ENCODE peak calls at places on chromosomes 11 and 22, in nine cellular contexts. A is HFF-Myc, U is germinal center, P is body of pancreas, K is HEK293T, M is AG04450, E is WERI-Rb-1, H is hypothalamus, D is astrocyte of the hippocampus. O is an unnamed sample.
A peak's percentile ranks its signal among the peaks of the same experiment; 100 is the strongest.

GRCh38 chr11:27524155-27524554 is 17.6 kb upstream of the LIN7C start:
- DNase-seq in A (peak; percentile 33), U (no peak), P (no peak), K (no peak), M (no peak), E (peak; percentile 15), H (no peak), D (peak; percentile 56), O (peak; percentile 6)

GRCh38 chr11:123755344-123755743 is 1.0 kb upstream of the OR6X1 start:
- DNase-seq in A (no peak), U (no peak), P (no peak), K (no peak), M (no peak), E (no peak), H (no peak), D (no peak), O (no peak)

GRCh38 chr11:14422052-14422813 is 63.2 kb upstream of the RRAS2 start:
- DNase-seq in A (peak; percentile 96), U (no peak), P (peak; percentile 78), K (peak; percentile 27), M (peak; percentile 100), E (peak; percentile 76), H (peak; percentile 18), D (peak; percentile 99), O (peak; percentile 69)

GRCh38 chr11:64181506-64182411 is 4.2 kb upstream of the STIP1 start:
- DNase-seq in A (peak; percentile 86), U (no peak), P (peak; percentile 97), K (peak; percentile 79), M (peak; percentile 71), E (peak; percentile 94), H (peak; percentile 72), D (peak; percentile 96), O (peak; percentile 88)

GRCh38 chr11:116111546-116111945 is 607.3 kb upstream of the CADM1 start:
- DNase-seq in A (no peak), U (no peak), P (no peak), K (no peak), M (no peak), E (no peak), H (no peak), D (no peak), O (no peak)

GRCh38 chr22:27518583-27519437 is 282.7 kb downstream of the MN1 start:
- DNase-seq in A (no peak), U (no peak), P (no peak), K (no peak), M (no peak), E (no peak), H (no peak), D (peak; percentile 64), O (peak; percentile 76)

GRCh38 chr22:35616043-35616442 is 1.1 kb downstream of the MB start:
- DNase-seq in A (no peak), U (no peak), P (no peak), K (no peak), M (no peak), E (no peak), H (no peak), D (no peak), O (no peak)

GRCh38 chr22:33879796-33880195 is 40.5 kb downstream of the LARGE1 start:
- DNase-seq in A (no peak), U (no peak), P (no peak), K (no peak), M (no peak), E (no peak), H (no peak), D (no peak), O (no peak)

GRCh38 chr22:50180727-50181521 is 4.8 kb upstream of the TRABD start:
- DNase-seq in A (no peak), U (no peak), P (peak; percentile 16), K (no peak), M (no peak), E (no peak), H (no peak), D (no peak), O (no peak)

GRCh38 chr11:126686938-126687337 is 313.6 kb downstream of the KIRREL3 start:
- DNase-seq in A (no peak), U (no peak), P (no peak), K (no peak), M (no peak), E (no peak), H (no peak), D (no peak), O (no peak)

GRCh38 chr11:14454861-14455632 is 44.6 kb downstream of the COPB1 start:
- DNase-seq in A (no peak), U (peak; percentile 30), P (no peak), K (peak; percentile 19), M (no peak), E (no peak), H (no peak), D (peak; percentile 43), O (peak; percentile 39)

GRCh38 chr11:65102142-65103095 is 6.4 kb downstream of the VPS51 start:
- DNase-seq in A (no peak), U (no peak), P (peak; percentile 44), K (no peak), M (no peak), E (no peak), H (no peak), D (peak; percentile 74), O (no peak)

GRCh38 chr22:17845790-17846189 is 71.5 kb upstream of the BID start:
- DNase-seq in A (no peak), U (no peak), P (no peak), K (no peak), M (no peak), E (no peak), H (peak; percentile 57), D (no peak), O (peak; percentile 74)

GRCh38 chr11:117562111-117562510 is 234.5 kb downstream of the CEP164 start:
- DNase-seq in A (no peak), U (no peak), P (no peak), K (no peak), M (no peak), E (no peak), H (no peak), D (no peak), O (no peak)

GRCh38 chr11:78940500-78941225 is 366.0 kb upstream of the NARS2 start:
- DNase-seq in A (no peak), U (no peak), P (no peak), K (no peak), M (no peak), E (peak; percentile 83), H (no peak), D (no peak), O (no peak)

GRCh38 chr11:60795291-60795690 is 10.2 kb downstream of the MS4A10 start:
- DNase-seq in A (no peak), U (no peak), P (no peak), K (no peak), M (no peak), E (no peak), H (no peak), D (no peak), O (no peak)

GRCh38 chr11:82858556-82859091 is 41.6 kb downstream of the PRCP start:
- DNase-seq in A (peak; percentile 54), U (no peak), P (no peak), K (no peak), M (peak; percentile 23), E (no peak), H (no peak), D (peak; percentile 67), O (no peak)

GRCh38 chr11:33690290-33691050 is 10.2 kb downstream of the C11orf91 start:
- DNase-seq in A (peak; percentile 78), U (no peak), P (peak; percentile 50), K (no peak), M (peak; percentile 84), E (no peak), H (peak; percentile 26), D (peak; percentile 91), O (no peak)

GRCh38 chr11:120209750-120210650 is 832 bp upstream of the OAF start:
- DNase-seq in A (no peak), U (no peak), P (no peak), K (no peak), M (no peak), E (no peak), H (no peak), D (no peak), O (peak; percentile 53)

GRCh38 chr22:35645646-35646045 is 2.6 kb upstream of the APOL6 start:
- DNase-seq in A (no peak), U (no peak), P (no peak), K (no peak), M (no peak), E (no peak), H (no peak), D (no peak), O (no peak)

GRCh38 chr11:66412110-66412509 is 8.7 kb upstream of the NPAS4 start:
- DNase-seq in A (no peak), U (no peak), P (no peak), K (no peak), M (no peak), E (no peak), H (no peak), D (no peak), O (no peak)

GRCh38 chr11:1439341-1439740 is 47.2 kb downstream of the MOB2 start:
- DNase-seq in A (no peak), U (no peak), P (no peak), K (no peak), M (no peak), E (no peak), H (no peak), D (no peak), O (no peak)

GRCh38 chr11:18771266-18772035 is 20.1 kb downstream of the PTPN5 start:
- DNase-seq in A (no peak), U (no peak), P (no peak), K (no peak), M (no peak), E (no peak), H (no peak), D (no peak), O (no peak)

GRCh38 chr11:68989936-68990606 is 9.3 kb upstream of the MRGPRD start:
- DNase-seq in A (no peak), U (no peak), P (no peak), K (no peak), M (no peak), E (no peak), H (no peak), D (no peak), O (no peak)

GRCh38 chr22:50621491-50621880 is 6.5 kb downstream of the ARSA start:
- DNase-seq in A (no peak), U (no peak), P (no peak), K (no peak), M (no peak), E (no peak), H (no peak), D (no peak), O (peak; percentile 13)

GRCh38 chr11:114156131-114156581 is 96.6 kb downstream of the ZBTB16 start:
- DNase-seq in A (no peak), U (no peak), P (no peak), K (no peak), M (no peak), E (no peak), H (no peak), D (no peak), O (no peak)

GRCh38 chr11:119427279-119427678 is 4.3 kb upstream of the THY1 start:
- DNase-seq in A (no peak), U (no peak), P (no peak), K (no peak), M (no peak), E (no peak), H (no peak), D (no peak), O (no peak)

O was measured in SK-N-SH.